ENCODE peak calls at places on chromosomes 3 and 15, in seven cellular contexts. Y, P, I, J, Q, D and S are unnamed samples.
A peak's percentile ranks its signal among the peaks of the same experiment; 100 is the strongest.

GRCh38 chr15:73620078-73620477 is 13.1 kb downstream of the NPTN start:
- DNase-seq in D (no peak), Q (no peak), I (no peak), Y (no peak), J (no peak), P (no peak), S (no peak)

GRCh38 chr3:53079147-53079546 is 33.3 kb upstream of the SFMBT1 start:
- DNase-seq in P (no peak), J (no peak), I (no peak), D (no peak), Q (no peak), Y (peak; percentile 50), S (no peak)

GRCh38 chr15:60941448-60941847 is 287.7 kb downstream of the RORA start:
- DNase-seq in Y (no peak), D (no peak), P (no peak), J (peak; percentile 29), Q (no peak), I (peak; percentile 69), S (no peak)

GRCh38 chr3:100257601-100258000 is 3.2 kb upstream of the TBC1D23 start:
- DNase-seq in I (peak; percentile 50), P (no peak), D (no peak), Q (no peak), Y (no peak), J (peak; percentile 78), S (no peak)

GRCh38 chr15:25175033-25175788 is 220.4 kb downstream of the SNRPN start:
- DNase-seq in Q (no peak), D (no peak), J (no peak), I (no peak), P (peak; percentile 15), Y (no peak), S (no peak)

GRCh38 chr3:55708242-55708641 is 221.1 kb upstream of the WNT5A start:
- DNase-seq in I (no peak), P (no peak), Y (no peak), D (no peak), J (no peak), Q (no peak), S (no peak)

GRCh38 chr15:41950505-41950904 is 21.9 kb downstream of the EHD4 start:
- DNase-seq in P (no peak), Y (no peak), I (no peak), J (no peak), D (no peak), Q (no peak), S (no peak)

GRCh38 chr3:117837391-117837790 is 1127.8 kb downstream of the TUSC7 start:
- DNase-seq in Q (no peak), P (no peak), J (no peak), Y (no peak), D (no peak), I (no peak), S (no peak)

GRCh38 chr15:34248190-34248589 is 23.4 kb downstream of the EMC4 start:
- DNase-seq in I (no peak), Q (no peak), P (no peak), Y (no peak), D (no peak), J (no peak), S (no peak)

GRCh38 chr3:18868911-18869689 is 279.2 kb upstream of the KCNH8 start:
- DNase-seq in D (no peak), J (no peak), P (no peak), I (no peak), Q (no peak), Y (no peak), S (no peak)

GRCh38 chr15:84797212-84797611 is 19.9 kb upstream of the ALPK3 start:
- DNase-seq in P (no peak), D (no peak), I (peak; percentile 86), J (peak; percentile 29), Y (no peak), Q (no peak), S (no peak)

GRCh38 chr3:27900316-27900715 is 178.2 kb upstream of the EOMES start:
- DNase-seq in Y (no peak), J (no peak), I (no peak), P (no peak), Q (no peak), D (no peak), S (no peak)

GRCh38 chr3:157938154-157938774 is 168.0 kb downstream of the SHOX2 start:
- DNase-seq in D (no peak), Q (no peak), P (no peak), I (peak; percentile 22), Y (no peak), J (peak; percentile 16), S (no peak)

GRCh38 chr15:87483468-87483867 is 773.1 kb downstream of the NTRK3 start:
- DNase-seq in P (no peak), Y (no peak), D (no peak), J (no peak), I (no peak), Q (no peak), S (no peak)

GRCh38 chr15:87477056-87477455 is 779.5 kb downstream of the NTRK3 start:
- DNase-seq in P (no peak), J (no peak), I (no peak), Q (no peak), D (no peak), Y (no peak), S (no peak)

GRCh38 chr15:87478688-87479072 is 777.9 kb downstream of the NTRK3 start:
- DNase-seq in D (no peak), Y (no peak), I (no peak), Q (no peak), P (no peak), J (no peak), S (no peak)

GRCh38 chr15:87477759-87478687 is 778.5 kb downstream of the NTRK3 start:
- DNase-seq in Y (no peak), P (no peak), D (no peak), J (peak; percentile 16), I (peak; percentile 89), Q (no peak), S (no peak)
- H3K4me3 ChIP-seq in Y (no peak overlapping the region), P (no peak overlapping the region), D (no peak overlapping the region), J (no peak overlapping the region), I (peak overlapping the region; percentile 14), Q (no peak overlapping the region), S (no peak overlapping the region)

GRCh38 chr3:128498127-128498626 is 5.2 kb upstream of the GATA2 start:
- DNase-seq in Y (no peak), J (no peak), Q (no peak), D (no peak), P (no peak), I (no peak), S (no peak)
- TF ChIP-seq CTCF in Y (no peak), J (no peak), Q (no peak), D (no peak), P (no peak), I (no peak), S (no peak)

GRCh38 chr3:47851888-47852603 is 49.1 kb downstream of the DHX30 start:
- DNase-seq in P (no peak), J (no peak), Y (no peak), Q (no peak), D (no peak), I (no peak), S (no peak)

GRCh38 chr3:47850062-47850802 is 47.3 kb downstream of the DHX30 start:
- DNase-seq in P (no peak), Q (no peak), J (no peak), Y (no peak), D (peak; percentile 37), I (peak; percentile 32), S (no peak)

GRCh38 chr3:47852604-47853397 is 49.9 kb downstream of the DHX30 start:
- DNase-seq in D (no peak), P (no peak), J (no peak), I (no peak), Q (no peak), Y (no peak), S (no peak)

GRCh38 chr3:47849186-47850061 is 46.5 kb downstream of the DHX30 start:
- DNase-seq in Q (no peak), J (no peak), I (no peak), Y (no peak), D (no peak), P (no peak), S (no peak)

DNA sequence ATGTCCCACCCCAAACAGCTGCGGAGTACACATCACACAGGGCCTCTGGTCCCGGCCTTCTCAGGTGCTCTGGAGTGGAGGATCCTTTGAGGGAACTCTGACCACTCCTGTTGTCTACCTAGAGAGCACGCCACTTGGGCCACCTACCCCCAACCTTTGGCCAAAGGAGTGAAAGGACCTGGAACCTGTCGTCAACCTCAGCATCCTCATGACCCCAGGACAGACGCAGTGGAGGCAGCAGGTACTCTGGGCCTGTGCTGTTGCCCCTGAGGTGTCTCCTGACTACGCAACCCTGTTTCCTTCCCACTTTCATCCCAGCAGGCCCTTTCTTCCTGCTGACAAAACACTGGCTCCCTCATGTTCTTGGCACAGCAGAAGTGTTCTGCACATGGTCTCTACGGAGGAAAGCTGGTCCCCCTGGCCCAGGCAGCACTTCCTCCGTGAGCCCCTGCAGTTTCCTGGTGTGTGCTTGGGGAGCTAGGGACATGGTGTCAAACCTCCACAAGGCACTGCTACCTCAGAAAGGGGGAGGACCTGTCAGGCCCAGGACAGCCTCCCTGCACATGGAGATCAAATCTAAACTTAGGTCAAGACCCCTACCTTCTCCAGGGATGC is 48.0 kb downstream of the DHX30 start:
- DNase-seq in D (no peak), P (no peak), Q (no peak), J (no peak), Y (no peak), I (no peak), S (no peak)
- H3K4me3 ChIP-seq in D (no peak overlapping the region), P (no peak overlapping the region), Q (no peak overlapping the region), J (no peak overlapping the region), Y (no peak overlapping the region), I (no peak overlapping the region), S (no peak overlapping the region)

GRCh38 chr15:80835338-80835737 is 56.2 kb downstream of the CEMIP start:
- DNase-seq in J (no peak), Y (no peak), P (no peak), I (no peak), D (no peak), Q (no peak), S (no peak)
- TF ChIP-seq CTCF in J (peak; percentile 25), Y (no peak), P (no peak), I (peak; percentile 15), D (no peak), Q (no peak), S (no peak)

DNA sequence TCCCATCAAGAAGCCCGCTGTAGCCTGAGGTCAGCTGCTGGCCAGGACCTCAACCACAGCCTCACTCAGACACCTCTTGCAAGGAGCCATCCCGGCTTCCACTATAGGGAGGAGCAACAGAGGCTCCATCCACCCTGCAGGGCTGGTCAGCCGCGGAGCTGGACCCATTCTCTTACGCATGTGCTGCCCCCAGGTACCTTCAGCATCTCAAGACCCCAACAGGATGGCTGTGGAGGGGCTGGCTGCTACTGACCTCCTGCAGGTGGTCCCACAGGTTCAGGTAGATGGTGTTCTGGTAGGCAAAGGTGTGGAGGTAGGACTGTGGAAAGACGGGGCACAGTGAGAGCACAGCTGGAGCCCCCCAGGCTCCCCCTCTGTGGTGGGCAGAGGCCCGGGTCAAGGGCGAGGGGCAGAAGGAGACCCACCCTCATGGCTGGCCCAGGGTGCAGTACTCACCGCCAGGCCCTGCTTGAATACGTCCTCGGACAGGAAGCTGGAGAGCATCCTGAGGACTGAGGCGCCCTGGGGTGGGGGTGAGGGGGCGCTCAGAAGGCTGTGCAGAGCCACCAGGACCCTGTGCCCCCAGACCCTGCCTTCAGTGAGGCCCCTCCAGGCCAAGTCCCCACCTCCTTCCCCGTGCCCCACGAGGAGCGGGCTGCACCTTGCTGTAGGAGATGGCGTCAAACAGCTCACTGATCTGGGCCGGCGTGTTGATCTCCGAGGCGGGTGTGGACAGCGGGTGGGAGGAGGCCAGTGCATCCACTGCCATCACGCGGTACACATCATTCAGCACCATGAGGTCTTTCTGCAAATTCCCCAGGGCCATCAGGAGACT is 11.4 kb downstream of the ANPEP start:
- DNase-seq in Y (no peak), P (no peak), Q (no peak), D (no peak), J (no peak), I (no peak), S (peak; percentile 23)
- H3K4me3 ChIP-seq in Y (no peak overlapping the region), P (no peak overlapping the region), Q (no peak overlapping the region), D (no peak overlapping the region), J (no peak overlapping the region), I (no peak overlapping the region), S (no peak overlapping the region)